ENCODE peak calls at places on chromosomes 4 and X, in nine cellular contexts. One of them, this sample, is unnamed. For H3K27me3, the result is how much of the 10 kb centered on the place peaks cover.

GRCh38 chr4:8173641-8174242 is 15.1 kb upstream of the ABLIM2 start:
- DNase-seq in ovary: no peak
- DNase-seq in adrenal gland: no peak
- DNase-seq in Peyer's patch: no peak
- DNase-seq in suprapubic skin: no peak
- DNase-seq in IMR-90: no peak
- DNase-seq in uterus: no peak
- DNase-seq in sigmoid colon: no peak
- DNase-seq in endothelial cell of umbilical vein: no peak
- DNase-seq in this sample: no peak

GRCh38 chrX:38214551-38214950 is 6.1 kb downstream of the SRPX start:
- DNase-seq in ovary: no peak
- DNase-seq in adrenal gland: no peak
- DNase-seq in Peyer's patch: no peak
- DNase-seq in suprapubic skin: no peak
- DNase-seq in IMR-90: peak
- DNase-seq in uterus: no peak
- DNase-seq in sigmoid colon: no peak
- DNase-seq in endothelial cell of umbilical vein: peak
- DNase-seq in this sample: no peak

GRCh38 chr4:8506373-8507250 is 66.0 kb downstream of the TRMT44 start:
- DNase-seq in ovary: peak
- DNase-seq in adrenal gland: peak
- DNase-seq in Peyer's patch: no peak
- DNase-seq in suprapubic skin: no peak
- DNase-seq in IMR-90: peak
- DNase-seq in uterus: peak
- DNase-seq in sigmoid colon: peak
- DNase-seq in endothelial cell of umbilical vein: no peak
- DNase-seq in this sample: no peak

GRCh38 chr4:86825511-86825910 is 23.7 kb downstream of the SLC10A6 start:
- DNase-seq in ovary: no peak
- DNase-seq in adrenal gland: no peak
- DNase-seq in Peyer's patch: no peak
- DNase-seq in suprapubic skin: no peak
- DNase-seq in IMR-90: peak
- DNase-seq in uterus: no peak
- DNase-seq in sigmoid colon: no peak
- DNase-seq in endothelial cell of umbilical vein: no peak
- DNase-seq in this sample: no peak

GRCh38 chrX:134929813-134930212 is 61.0 kb upstream of the SMIM10 start:
- DNase-seq in ovary: no peak
- DNase-seq in adrenal gland: no peak
- DNase-seq in Peyer's patch: no peak
- DNase-seq in suprapubic skin: no peak
- DNase-seq in IMR-90: no peak
- DNase-seq in uterus: no peak
- DNase-seq in sigmoid colon: no peak
- DNase-seq in endothelial cell of umbilical vein: no peak
- DNase-seq in this sample: no peak

GRCh38 chr4:175806741-175807140 is 5.3 kb downstream of the GPM6A start:
- DNase-seq in ovary: no peak
- DNase-seq in adrenal gland: no peak
- DNase-seq in Peyer's patch: no peak
- DNase-seq in suprapubic skin: no peak
- DNase-seq in IMR-90: no peak
- DNase-seq in uterus: no peak
- DNase-seq in sigmoid colon: no peak
- DNase-seq in endothelial cell of umbilical vein: no peak
- DNase-seq in this sample: no peak

GRCh38 chr4:70703695-70704332 is 15.5 kb downstream of the UTP3 start:
- DNase-seq in ovary: no peak
- DNase-seq in adrenal gland: no peak
- DNase-seq in Peyer's patch: no peak
- DNase-seq in suprapubic skin: no peak
- DNase-seq in IMR-90: peak
- DNase-seq in uterus: no peak
- DNase-seq in sigmoid colon: no peak
- DNase-seq in endothelial cell of umbilical vein: peak
- DNase-seq in this sample: no peak

GRCh38 chrX:2609431-2610238 is 81.5 kb upstream of the CD99 start:
- DNase-seq in ovary: no peak
- DNase-seq in adrenal gland: no peak
- DNase-seq in Peyer's patch: no peak
- DNase-seq in suprapubic skin: no peak
- DNase-seq in IMR-90: peak
- DNase-seq in uterus: no peak
- DNase-seq in sigmoid colon: peak
- DNase-seq in endothelial cell of umbilical vein: peak
- DNase-seq in this sample: no peak

GRCh38 chrX:3748052-3748559 is 34.7 kb upstream of the PRKX start:
- DNase-seq in ovary: no peak
- DNase-seq in adrenal gland: no peak
- DNase-seq in Peyer's patch: no peak
- DNase-seq in suprapubic skin: no peak
- DNase-seq in IMR-90: no peak
- DNase-seq in uterus: no peak
- DNase-seq in sigmoid colon: no peak
- DNase-seq in endothelial cell of umbilical vein: no peak
- DNase-seq in this sample: no peak

GRCh38 chr4:86977621-86978184 is 42.9 kb downstream of the AFF1 start:
- DNase-seq in ovary: no peak
- DNase-seq in adrenal gland: no peak
- DNase-seq in Peyer's patch: no peak
- DNase-seq in suprapubic skin: no peak
- DNase-seq in IMR-90: peak
- DNase-seq in uterus: no peak
- DNase-seq in sigmoid colon: no peak
- DNase-seq in endothelial cell of umbilical vein: peak
- DNase-seq in this sample: no peak

GRCh38 chrX:23548164-23548563 is 119.1 kb upstream of the PRDX4 start:
- DNase-seq in ovary: no peak
- DNase-seq in adrenal gland: no peak
- DNase-seq in Peyer's patch: no peak
- DNase-seq in suprapubic skin: no peak
- DNase-seq in IMR-90: no peak
- DNase-seq in uterus: no peak
- DNase-seq in sigmoid colon: no peak
- DNase-seq in endothelial cell of umbilical vein: no peak
- DNase-seq in this sample: no peak

GRCh38 chr4:45701616-45702015 is 422.2 kb downstream of the GABRG1 start:
- DNase-seq in ovary: no peak
- DNase-seq in adrenal gland: no peak
- DNase-seq in Peyer's patch: no peak
- DNase-seq in suprapubic skin: no peak
- DNase-seq in IMR-90: no peak
- DNase-seq in uterus: no peak
- DNase-seq in sigmoid colon: no peak
- DNase-seq in endothelial cell of umbilical vein: no peak
- DNase-seq in this sample: no peak

GRCh38 chr4:151688785-151689043 is 72.1 kb downstream of the GATB start:
- DNase-seq in ovary: no peak
- DNase-seq in adrenal gland: no peak
- DNase-seq in Peyer's patch: no peak
- DNase-seq in suprapubic skin: no peak
- DNase-seq in IMR-90: no peak
- DNase-seq in uterus: no peak
- DNase-seq in sigmoid colon: no peak
- DNase-seq in endothelial cell of umbilical vein: no peak
- DNase-seq in this sample: no peak

GRCh38 chrX:121823406-121823805 is 776.0 kb downstream of the GLUD2 start:
- DNase-seq in ovary: no peak
- DNase-seq in adrenal gland: no peak
- DNase-seq in Peyer's patch: no peak
- DNase-seq in suprapubic skin: no peak
- DNase-seq in IMR-90: no peak
- DNase-seq in uterus: no peak
- DNase-seq in sigmoid colon: no peak
- DNase-seq in endothelial cell of umbilical vein: no peak
- DNase-seq in this sample: no peak

GRCh38 chr4:73069338-73070071 is at the start of gene COX18:
- DNase-seq in ovary: peak
- DNase-seq in adrenal gland: peak
- DNase-seq in Peyer's patch: peak
- DNase-seq in suprapubic skin: peak
- DNase-seq in IMR-90: peak
- DNase-seq in uterus: peak
- DNase-seq in sigmoid colon: peak
- DNase-seq in endothelial cell of umbilical vein: peak
- DNase-seq in this sample: peak
- TF ChIP-seq POLR2A in ovary: peak
- TF ChIP-seq POLR2A in adrenal gland: peak
- TF ChIP-seq POLR2A in Peyer's patch: peak
- TF ChIP-seq POLR2A in suprapubic skin: peak
- TF ChIP-seq POLR2A in IMR-90: peak
- TF ChIP-seq POLR2A in uterus: peak
- TF ChIP-seq POLR2A in sigmoid colon: peak
- TF ChIP-seq POLR2A in endothelial cell of umbilical vein: peak
- TF ChIP-seq POLR2A in this sample: peak

GRCh38 chr4:793109-793861 is 32.6 kb downstream of the CPLX1 start:
- DNase-seq in ovary: no peak
- DNase-seq in adrenal gland: no peak
- DNase-seq in Peyer's patch: no peak
- DNase-seq in suprapubic skin: no peak
- DNase-seq in IMR-90: no peak
- DNase-seq in uterus: no peak
- DNase-seq in sigmoid colon: no peak
- DNase-seq in endothelial cell of umbilical vein: no peak
- DNase-seq in this sample: no peak
- H3K27me3 ChIP-seq in ovary: under half
- H3K27me3 ChIP-seq in adrenal gland: under half
- H3K27me3 ChIP-seq in Peyer's patch: under half
- H3K27me3 ChIP-seq in suprapubic skin: half or more
- H3K27me3 ChIP-seq in IMR-90: half or more
- H3K27me3 ChIP-seq in uterus: under half
- H3K27me3 ChIP-seq in sigmoid colon: under half
- H3K27me3 ChIP-seq in endothelial cell of umbilical vein: under half
- H3K27me3 ChIP-seq in this sample: half or more

GRCh38 chrX:53685711-53686110 is 808 bp downstream of the HUWE1 start:
- DNase-seq in ovary: no peak
- DNase-seq in adrenal gland: no peak
- DNase-seq in Peyer's patch: no peak
- DNase-seq in suprapubic skin: no peak
- DNase-seq in IMR-90: peak
- DNase-seq in uterus: no peak
- DNase-seq in sigmoid colon: no peak
- DNase-seq in endothelial cell of umbilical vein: no peak
- DNase-seq in this sample: no peak

GRCh38 chrX:53682885-53683555 is 3.5 kb downstream of the HUWE1 start:
- DNase-seq in ovary: peak
- DNase-seq in adrenal gland: peak
- DNase-seq in Peyer's patch: no peak
- DNase-seq in suprapubic skin: no peak
- DNase-seq in IMR-90: peak
- DNase-seq in uterus: no peak
- DNase-seq in sigmoid colon: peak
- DNase-seq in endothelial cell of umbilical vein: peak
- DNase-seq in this sample: no peak

GRCh38 chrX:53684415-53685192 is 1.9 kb downstream of the HUWE1 start:
- DNase-seq in ovary: no peak
- DNase-seq in adrenal gland: no peak
- DNase-seq in Peyer's patch: no peak
- DNase-seq in suprapubic skin: no peak
- DNase-seq in IMR-90: no peak
- DNase-seq in uterus: no peak
- DNase-seq in sigmoid colon: no peak
- DNase-seq in endothelial cell of umbilical vein: no peak
- DNase-seq in this sample: no peak

GRCh38 chrX:53681661-53682060 is 4.9 kb downstream of the HUWE1 start:
- DNase-seq in ovary: no peak
- DNase-seq in adrenal gland: no peak
- DNase-seq in Peyer's patch: no peak
- DNase-seq in suprapubic skin: no peak
- DNase-seq in IMR-90: peak
- DNase-seq in uterus: no peak
- DNase-seq in sigmoid colon: no peak
- DNase-seq in endothelial cell of umbilical vein: no peak
- DNase-seq in this sample: no peak

DNA sequence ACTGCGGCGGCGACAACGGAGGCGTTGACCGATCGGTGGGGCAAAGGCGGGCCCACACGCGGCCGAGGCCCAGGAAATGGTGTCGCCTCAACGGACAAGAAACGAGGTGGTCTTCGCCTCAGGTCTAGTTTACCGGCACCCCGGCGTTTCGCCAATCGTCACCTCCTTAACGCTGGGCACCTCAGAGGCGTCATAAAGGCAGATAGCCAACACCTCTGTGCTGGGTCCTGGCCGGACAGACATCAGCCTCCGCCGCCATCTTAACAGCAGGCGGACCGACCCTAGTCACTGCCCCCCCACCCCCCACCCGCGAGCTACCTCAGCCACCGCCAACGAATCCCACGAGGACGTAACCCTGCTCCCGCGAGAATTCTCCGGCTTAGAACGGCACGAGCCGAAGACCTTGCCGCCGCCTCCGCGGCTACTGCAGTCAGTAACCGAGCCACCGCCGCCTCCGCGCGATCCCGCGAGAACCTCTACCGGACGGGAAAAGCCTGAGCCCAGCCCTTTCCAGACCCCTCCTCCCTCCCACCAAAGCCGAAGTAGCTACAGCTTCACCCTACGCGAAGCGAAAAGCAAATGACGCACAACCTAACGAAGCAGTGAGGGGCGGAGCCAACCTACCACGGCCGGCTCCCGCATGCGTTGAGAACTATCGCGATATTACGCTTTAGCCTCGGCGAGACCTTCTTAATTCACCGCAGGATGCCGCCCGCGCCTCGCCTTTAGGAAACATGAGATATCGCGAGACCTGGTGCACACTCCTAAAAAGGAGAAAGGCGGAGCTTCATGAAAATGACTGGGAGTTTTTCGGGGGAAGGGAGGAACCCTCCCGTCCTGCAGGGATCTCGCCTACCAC is 2.7 kb downstream of the HUWE1 start:
- DNase-seq in ovary: peak
- DNase-seq in adrenal gland: peak
- DNase-seq in Peyer's patch: peak
- DNase-seq in suprapubic skin: peak
- DNase-seq in IMR-90: peak
- DNase-seq in uterus: peak
- DNase-seq in sigmoid colon: peak
- DNase-seq in endothelial cell of umbilical vein: peak
- DNase-seq in this sample: peak
- TF ChIP-seq POLR2A in ovary: peak
- TF ChIP-seq POLR2A in adrenal gland: peak
- TF ChIP-seq POLR2A in Peyer's patch: peak
- TF ChIP-seq POLR2A in suprapubic skin: peak
- TF ChIP-seq POLR2A in IMR-90: peak
- TF ChIP-seq POLR2A in uterus: peak
- TF ChIP-seq POLR2A in sigmoid colon: peak
- TF ChIP-seq POLR2A in endothelial cell of umbilical vein: no peak
- TF ChIP-seq POLR2A in this sample: peak

DNA sequence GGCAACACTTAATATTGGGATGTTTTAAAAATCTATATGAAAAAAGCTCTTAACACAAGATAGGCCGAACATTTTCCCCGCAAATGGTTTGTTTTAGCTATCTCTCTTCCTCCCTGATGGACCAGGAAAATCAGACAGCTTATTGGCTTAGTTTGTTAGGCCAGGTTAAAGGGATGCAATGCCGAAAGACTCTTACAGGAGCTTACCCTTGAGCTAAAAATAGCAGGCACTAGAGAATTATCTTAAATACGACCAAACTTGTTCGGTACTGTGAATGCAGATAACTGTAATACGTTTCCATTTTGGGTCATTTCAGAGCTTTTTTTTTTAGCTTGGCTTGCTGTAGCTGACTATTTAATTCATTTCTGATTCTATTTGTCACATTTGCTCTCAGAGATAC is 23.4 kb downstream of the PPARGC1A start:
- DNase-seq in ovary: no peak
- DNase-seq in adrenal gland: no peak
- DNase-seq in Peyer's patch: no peak
- DNase-seq in suprapubic skin: no peak
- DNase-seq in IMR-90: no peak
- DNase-seq in uterus: no peak
- DNase-seq in sigmoid colon: no peak
- DNase-seq in endothelial cell of umbilical vein: no peak
- DNase-seq in this sample: no peak
- H3K27me3 ChIP-seq in ovary: under half
- H3K27me3 ChIP-seq in adrenal gland: under half
- H3K27me3 ChIP-seq in Peyer's patch: under half
- H3K27me3 ChIP-seq in suprapubic skin: under half
- H3K27me3 ChIP-seq in IMR-90: under half
- H3K27me3 ChIP-seq in uterus: under half
- H3K27me3 ChIP-seq in sigmoid colon: under half
- H3K27me3 ChIP-seq in endothelial cell of umbilical vein: under half
- H3K27me3 ChIP-seq in this sample: under half

This sample was measured in stomach.